ENCODE peak calls at places on chromosomes 3 and 15, in seven cellular contexts. J is AG04449, C is lower lobe of right lung, N is esophagus muscularis mucosa, B is GM12878, S is progenitor cell of endocrine pancreas, V is IMR-90. Z is an unnamed sample.

GRCh38 chr3:31610700-31611275 is 78.1 kb downstream of the STT3B start:
- DNase-seq in B (no peak), S (no peak), N (no peak), C (no peak), V (peak; percentile 66), J (no peak), Z (no peak)

GRCh38 chr3:4820296-4821121 is 158.7 kb upstream of the BHLHE40 start:
- DNase-seq in C (no peak), J (no peak), S (no peak), V (no peak), N (no peak), B (no peak), Z (no peak)

GRCh38 chr15:80107204-80107603 is 45.6 kb upstream of the FAH start:
- DNase-seq in V (no peak), B (no peak), S (no peak), C (no peak), N (no peak), J (no peak), Z (no peak)

GRCh38 chr3:195035345-195036202 is 235.4 kb downstream of the XXYLT1 start:
- DNase-seq in V (no peak), S (no peak), B (no peak), C (no peak), J (no peak), N (no peak), Z (no peak)

GRCh38 chr3:178295257-178295912 is 240.9 kb upstream of the KCNMB2 start:
- DNase-seq in C (no peak), J (peak; percentile 97), N (no peak), B (no peak), S (no peak), V (peak; percentile 50), Z (no peak)

GRCh38 chr3:28726840-28727239 is 378.2 kb upstream of the AZI2 start:
- DNase-seq in C (peak; percentile 53), B (peak; percentile 8), J (no peak), N (no peak), V (no peak), S (peak; percentile 22), Z (no peak)

GRCh38 chr3:108342829-108343478 is 46.6 kb downstream of the HHLA2 start:
- DNase-seq in S (no peak), N (no peak), V (peak; percentile 69), B (peak; percentile 36), J (no peak), C (no peak), Z (peak; percentile 7)

GRCh38 chr3:47984089-47984759 is 32.0 kb downstream of the MAP4 start:
- DNase-seq in C (no peak), J (peak; percentile 50), S (no peak), V (peak; percentile 85), N (no peak), B (no peak), Z (no peak)

GRCh38 chr3:160677459-160677901 is 520 bp downstream of the ARL14 start:
- DNase-seq in N (no peak), C (no peak), J (no peak), V (peak; percentile 9), S (no peak), B (no peak), Z (no peak)

GRCh38 chr15:70195808-70196304 is 98.1 kb upstream of the TLE3 start:
- DNase-seq in S (no peak), N (no peak), B (no peak), V (peak; percentile 92), J (peak; percentile 60), C (peak; percentile 54), Z (peak; percentile 71)

GRCh38 chr3:23697416-23697815 is 108.3 kb upstream of the UBE2E1 start:
- DNase-seq in S (no peak), V (no peak), N (no peak), B (no peak), C (no peak), J (no peak), Z (no peak)

GRCh38 chr3:140010391-140010790 is 75.4 kb downstream of the CLSTN2 start:
- DNase-seq in N (peak; percentile 66), B (no peak), V (no peak), C (no peak), J (no peak), S (no peak), Z (no peak)

GRCh38 chr15:38411902-38412301 is 42.0 kb upstream of the FAM98B start:
- DNase-seq in C (no peak), N (no peak), J (no peak), V (no peak), B (no peak), S (no peak), Z (no peak)

GRCh38 chr15:82832601-82833209 is 23.3 kb downstream of the WHAMM start:
- DNase-seq in S (no peak), V (peak; percentile 93), N (no peak), J (peak; percentile 53), B (peak; percentile 53), C (no peak), Z (peak; percentile 89)

GRCh38 chr15:28975766-28976179 is 90.0 kb downstream of the APBA2 start:
- DNase-seq in C (no peak), V (peak; percentile 55), B (no peak), S (no peak), J (no peak), N (peak; percentile 79), Z (no peak)

GRCh38 chr3:105561875-105562274 is 195.2 kb downstream of the ALCAM start:
- DNase-seq in C (no peak), N (no peak), J (no peak), V (no peak), B (no peak), S (no peak), Z (no peak)

GRCh38 chr3:30749230-30749629 is 142.8 kb downstream of the TGFBR2 start:
- DNase-seq in B (no peak), S (no peak), V (no peak), J (no peak), C (no peak), N (no peak), Z (peak; percentile 21)

GRCh38 chr3:62607287-62608029 is 234.1 kb upstream of the FEZF2 start:
- DNase-seq in V (peak; percentile 28), N (no peak), B (no peak), C (peak; percentile 85), J (no peak), S (no peak), Z (peak; percentile 56)

GRCh38 chr3:53255775-53256703 is at the start of gene TKT:
- DNase-seq in J (no peak), B (peak; percentile 26), N (peak; percentile 95), V (peak; percentile 87), S (peak; percentile 68), C (peak; percentile 94), Z (peak; percentile 43)

GRCh38 chr3:171806200-171807128 is 3.8 kb downstream of the PLD1 start:
- DNase-seq in C (no peak), J (peak; percentile 83), S (no peak), V (peak; percentile 95), N (no peak), B (no peak), Z (no peak)

GRCh38 chr3:156037356-156037755 is 83.0 kb upstream of the KCNAB1 start:
- DNase-seq in C (no peak), S (no peak), N (no peak), B (no peak), V (no peak), J (no peak), Z (no peak)

GRCh38 chr3:81003817-81004216 is 757.6 kb downstream of the GBE1 start:
- DNase-seq in B (no peak), N (no peak), C (no peak), V (no peak), S (no peak), J (no peak), Z (no peak)

GRCh38 chr3:81003008-81003407 is 758.4 kb downstream of the GBE1 start:
- DNase-seq in C (no peak), V (no peak), B (no peak), J (no peak), N (no peak), S (no peak), Z (no peak)

DNA sequence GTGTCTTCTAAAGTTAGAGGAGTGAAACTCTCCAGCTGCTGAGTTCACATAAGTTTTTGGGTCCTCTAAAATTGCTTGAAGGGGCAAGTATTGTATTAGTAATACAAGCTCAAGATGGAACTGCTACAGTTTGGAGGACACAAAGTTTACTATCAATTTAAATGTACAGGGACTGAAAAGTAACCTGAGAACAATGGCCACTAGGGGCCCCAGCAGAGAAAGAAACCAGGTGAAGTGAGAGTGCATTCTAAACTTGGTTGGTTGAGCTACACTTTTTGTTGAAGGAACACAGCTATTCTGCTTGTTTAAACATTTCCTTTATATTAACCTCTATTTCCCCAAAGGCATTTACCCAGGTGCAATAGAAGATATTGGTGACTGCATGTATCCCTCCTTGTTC is 755.5 kb downstream of the GBE1 start:
- DNase-seq in C (no peak), B (no peak), V (no peak), J (no peak), N (no peak), S (no peak), Z (no peak)
- TF ChIP-seq CTCF in C (no peak), B (peak; percentile 22), V (no peak), J (no peak), N (no peak), S (peak; percentile 40), Z (no peak)

GRCh38 chr3:120202363-120202762 is 82.7 kb downstream of the GPR156 start:
- DNase-seq in J (no peak), B (no peak), V (no peak), S (no peak), N (no peak), C (no peak), Z (no peak)

GRCh38 chr3:120196812-120197211 is 88.2 kb downstream of the GPR156 start:
- DNase-seq in B (no peak), J (no peak), N (no peak), S (no peak), V (no peak), C (no peak), Z (no peak)

GRCh38 chr3:120196333-120196732 is 88.7 kb downstream of the GPR156 start:
- DNase-seq in V (no peak), B (no peak), N (no peak), J (no peak), S (no peak), C (no peak), Z (no peak)

GRCh38 chr3:120200836-120201235 is 84.2 kb downstream of the GPR156 start:
- DNase-seq in N (no peak), S (no peak), C (no peak), B (no peak), J (no peak), V (no peak), Z (no peak)

GRCh38 chr3:120198305-120198878 is 86.6 kb downstream of the GPR156 start:
- DNase-seq in B (no peak), C (no peak), N (no peak), J (no peak), S (no peak), V (peak; percentile 41), Z (no peak)
- TF ChIP-seq CTCF in B (no peak), C (peak; percentile 22), N (peak; percentile 18), J (no peak), S (peak; percentile 26), V (peak; percentile 45), Z (peak; percentile 40)

DNA sequence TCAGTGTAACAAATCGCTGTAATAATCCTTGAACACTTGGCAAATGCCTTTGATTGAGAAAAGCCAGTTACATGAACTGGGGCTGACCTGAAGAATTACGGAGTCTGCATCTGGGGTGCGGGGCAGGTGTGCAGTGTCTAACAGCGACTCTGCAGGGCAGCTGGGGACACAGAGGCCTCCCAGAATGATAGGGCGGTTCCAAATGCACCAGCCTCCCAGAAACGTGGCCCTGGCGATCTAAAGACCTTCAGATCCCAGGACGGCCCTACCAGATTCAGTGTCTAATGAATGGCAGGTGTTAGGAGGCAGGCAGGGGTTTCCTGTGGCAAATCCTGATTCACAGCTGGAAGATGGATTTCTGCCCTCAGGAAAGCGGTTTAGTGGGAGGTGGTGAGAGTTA is 100.6 kb upstream of the RGMA start:
- DNase-seq in N (no peak), S (no peak), J (no peak), B (no peak), V (no peak), C (no peak), Z (no peak)
- TF ChIP-seq CTCF in N (no peak), S (no peak), J (no peak), B (no peak), V (no peak), C (no peak), Z (no peak)

GRCh38 chr15:55281517-55282227 is 7.9 kb downstream of the RAB27A start:
- DNase-seq in B (no peak), N (no peak), C (no peak), V (no peak), S (no peak), J (no peak), Z (no peak)
- TF ChIP-seq CTCF in B (peak; percentile 6), N (no peak), C (no peak), V (no peak), S (no peak), J (no peak), Z (no peak)

Z was measured in kidney epithelial cell.